ENCODE peak calls at places on chromosomes 12 and 14, in six cellular contexts. W is HTR-8/SVneo; L is stimulated activated CD8-positive, alpha-beta memory T cell treated with anti-CD3 and anti-CD28 coated beads, Interleukin-15, amount 100 ng/mL, for 48 hours; M is NAMALWA; R is GM23338; D is EL. F is an unnamed sample.
A peak's percentile ranks its signal among the peaks of the same experiment; 100 is the strongest.

GRCh38 chr12:80807640-80808288 is 91.1 kb downstream of the MYF5 start:
- DNase-seq in D (no peak), L (no peak), M (no peak), R (no peak), W (no peak), F (no peak)

GRCh38 chr14:67653651-67654280 is 20.7 kb downstream of the VTI1B start:
- DNase-seq in W (no peak), M (no peak), L (no peak), D (peak; percentile 8), R (no peak), F (no peak)

GRCh38 chr12:32146074-32146873 is 39.6 kb downstream of the BICD1 start:
- DNase-seq in D (no peak), M (no peak), R (no peak), W (no peak), L (no peak), F (no peak)

GRCh38 chr14:80974338-80975078 is 19.1 kb downstream of the TSHR start:
- DNase-seq in R (no peak), L (no peak), W (no peak), D (no peak), M (no peak), F (no peak)

GRCh38 chr12:131321988-131322387 is 368.3 kb downstream of the ADGRD1 start:
- DNase-seq in M (no peak), W (no peak), R (peak; percentile 18), L (no peak), D (no peak), F (no peak)

GRCh38 chr12:89239534-89239933 is 112.8 kb downstream of the DUSP6 start:
- DNase-seq in W (no peak), R (no peak), L (no peak), D (no peak), M (no peak), F (no peak)

GRCh38 chr12:62995097-62995496 is 60.1 kb upstream of the PPM1H start:
- DNase-seq in W (no peak), M (no peak), R (peak; percentile 72), L (no peak), D (no peak), F (no peak)

GRCh38 chr12:104370989-104371870 is 67.7 kb downstream of the EID3 start:
- DNase-seq in L (no peak), M (no peak), W (peak; percentile 62), R (peak; percentile 93), D (peak; percentile 88), F (no peak)

GRCh38 chr14:92959189-92959531 is 36.2 kb downstream of the CHGA start:
- DNase-seq in R (no peak), L (no peak), M (no peak), W (no peak), D (no peak), F (no peak)

GRCh38 chr12:94074970-94075695 is 73.2 kb upstream of the PLXNC1 start:
- DNase-seq in L (no peak), R (peak; percentile 77), D (peak; percentile 80), W (peak; percentile 64), M (peak; percentile 31), F (no peak)

GRCh38 chr14:83757896-83758295 is 1772.0 kb upstream of the FLRT2 start:
- DNase-seq in M (no peak), L (no peak), W (no peak), D (peak; percentile 26), R (no peak), F (no peak)

GRCh38 chr14:92938235-92938875 is 15.4 kb downstream of the CHGA start:
- DNase-seq in D (no peak), R (peak; percentile 41), L (no peak), M (no peak), W (no peak), F (no peak)

GRCh38 chr14:92698393-92698792 is 50.0 kb downstream of the LGMN start:
- DNase-seq in D (no peak), W (no peak), R (no peak), M (no peak), L (no peak), F (no peak)

GRCh38 chr12:116633515-116633914 is 74.3 kb downstream of the MAP1LC3B2 start:
- DNase-seq in D (no peak), R (no peak), M (no peak), W (no peak), L (no peak), F (no peak)

GRCh38 chr12:79983492-79983891 is 48.6 kb upstream of the PPP1R12A start:
- DNase-seq in W (peak; percentile 80), D (peak; percentile 95), L (no peak), M (no peak), R (no peak), F (no peak)

F was measured in stimulated activated CD4-positive, alpha-beta T cell treated with anti-CD3 and anti-CD28 coated beads, TNF-alpha, amount 100 ng/mL, for 48 hours.